ENCODE peak calls at places on chromosomes 4 and X, in five cellular contexts. One of them, this sample, is unnamed.

GRCh38 chrX:100659431-100660137 is 15.6 kb downstream of the SRPX2 start:
- DNase-seq in activated T-cell treated with anti-CD3 and anti-CD28 coated beads, Interleukin-2, amount 50 U/mL, for 48 hours: no peak
- DNase-seq in B cell: no peak
- DNase-seq in stimulated activated CD8-positive, alpha-beta memory T cell treated with anti-CD3 and anti-CD28 coated beads, Interleukin-4, amount 100 ng/mL, for 24 hours: no peak
- DNase-seq in dorsolateral prefrontal cortex: no peak
- DNase-seq in this sample: no peak

GRCh38 chr4:118730683-118731082 is 45.5 kb downstream of the METTL14 start:
- DNase-seq in activated T-cell treated with anti-CD3 and anti-CD28 coated beads, Interleukin-2, amount 50 U/mL, for 48 hours: no peak
- DNase-seq in B cell: no peak
- DNase-seq in stimulated activated CD8-positive, alpha-beta memory T cell treated with anti-CD3 and anti-CD28 coated beads, Interleukin-4, amount 100 ng/mL, for 24 hours: no peak
- DNase-seq in dorsolateral prefrontal cortex: no peak
- DNase-seq in this sample: no peak

GRCh38 chr4:95124906-95125504 is 367.2 kb downstream of the BMPR1B start:
- DNase-seq in activated T-cell treated with anti-CD3 and anti-CD28 coated beads, Interleukin-2, amount 50 U/mL, for 48 hours: no peak
- DNase-seq in B cell: no peak
- DNase-seq in stimulated activated CD8-positive, alpha-beta memory T cell treated with anti-CD3 and anti-CD28 coated beads, Interleukin-4, amount 100 ng/mL, for 24 hours: no peak
- DNase-seq in dorsolateral prefrontal cortex: no peak
- DNase-seq in this sample: no peak

GRCh38 chrX:2272337-2272736 is 228.4 kb downstream of the DHRSX start:
- DNase-seq in activated T-cell treated with anti-CD3 and anti-CD28 coated beads, Interleukin-2, amount 50 U/mL, for 48 hours: no peak
- DNase-seq in B cell: no peak
- DNase-seq in stimulated activated CD8-positive, alpha-beta memory T cell treated with anti-CD3 and anti-CD28 coated beads, Interleukin-4, amount 100 ng/mL, for 24 hours: no peak
- DNase-seq in dorsolateral prefrontal cortex: no peak
- DNase-seq in this sample: no peak

GRCh38 chr4:77927991-77928925 is 65.6 kb downstream of the MRPL1 start:
- DNase-seq in activated T-cell treated with anti-CD3 and anti-CD28 coated beads, Interleukin-2, amount 50 U/mL, for 48 hours: no peak
- DNase-seq in B cell: no peak
- DNase-seq in stimulated activated CD8-positive, alpha-beta memory T cell treated with anti-CD3 and anti-CD28 coated beads, Interleukin-4, amount 100 ng/mL, for 24 hours: no peak
- DNase-seq in dorsolateral prefrontal cortex: no peak
- DNase-seq in this sample: no peak

GRCh38 chr4:14539246-14539645 is 463.0 kb upstream of the CPEB2 start:
- DNase-seq in activated T-cell treated with anti-CD3 and anti-CD28 coated beads, Interleukin-2, amount 50 U/mL, for 48 hours: no peak
- DNase-seq in B cell: no peak
- DNase-seq in stimulated activated CD8-positive, alpha-beta memory T cell treated with anti-CD3 and anti-CD28 coated beads, Interleukin-4, amount 100 ng/mL, for 24 hours: no peak
- DNase-seq in dorsolateral prefrontal cortex: no peak
- DNase-seq in this sample: no peak

GRCh38 chr4:36324808-36325207 is 43.4 kb downstream of the DTHD1 start:
- DNase-seq in activated T-cell treated with anti-CD3 and anti-CD28 coated beads, Interleukin-2, amount 50 U/mL, for 48 hours: no peak
- DNase-seq in B cell: no peak
- DNase-seq in stimulated activated CD8-positive, alpha-beta memory T cell treated with anti-CD3 and anti-CD28 coated beads, Interleukin-4, amount 100 ng/mL, for 24 hours: no peak
- DNase-seq in dorsolateral prefrontal cortex: no peak
- DNase-seq in this sample: no peak

GRCh38 chr4:76856183-76856969 is 41.6 kb downstream of the SOWAHB start:
- DNase-seq in activated T-cell treated with anti-CD3 and anti-CD28 coated beads, Interleukin-2, amount 50 U/mL, for 48 hours: no peak
- DNase-seq in B cell: no peak
- DNase-seq in stimulated activated CD8-positive, alpha-beta memory T cell treated with anti-CD3 and anti-CD28 coated beads, Interleukin-4, amount 100 ng/mL, for 24 hours: no peak
- DNase-seq in dorsolateral prefrontal cortex: no peak
- DNase-seq in this sample: no peak

GRCh38 chrX:19512961-19513360 is 2.3 kb downstream of the MAP3K15 start:
- DNase-seq in activated T-cell treated with anti-CD3 and anti-CD28 coated beads, Interleukin-2, amount 50 U/mL, for 48 hours: peak; percentile 24
- DNase-seq in B cell: no peak
- DNase-seq in stimulated activated CD8-positive, alpha-beta memory T cell treated with anti-CD3 and anti-CD28 coated beads, Interleukin-4, amount 100 ng/mL, for 24 hours: no peak
- DNase-seq in dorsolateral prefrontal cortex: no peak
- DNase-seq in this sample: no peak

GRCh38 chrX:14027031-14027430 is 2.7 kb downstream of the GEMIN8 start:
- DNase-seq in activated T-cell treated with anti-CD3 and anti-CD28 coated beads, Interleukin-2, amount 50 U/mL, for 48 hours: no peak
- DNase-seq in B cell: no peak
- DNase-seq in stimulated activated CD8-positive, alpha-beta memory T cell treated with anti-CD3 and anti-CD28 coated beads, Interleukin-4, amount 100 ng/mL, for 24 hours: no peak
- DNase-seq in dorsolateral prefrontal cortex: peak; percentile 69
- DNase-seq in this sample: no peak

GRCh38 chrX:155577682-155578081 is 35.1 kb downstream of the TMLHE start:
- DNase-seq in activated T-cell treated with anti-CD3 and anti-CD28 coated beads, Interleukin-2, amount 50 U/mL, for 48 hours: no peak
- DNase-seq in B cell: no peak
- DNase-seq in stimulated activated CD8-positive, alpha-beta memory T cell treated with anti-CD3 and anti-CD28 coated beads, Interleukin-4, amount 100 ng/mL, for 24 hours: no peak
- DNase-seq in dorsolateral prefrontal cortex: no peak
- DNase-seq in this sample: no peak

GRCh38 chr4:40736910-40737309 is 12.8 kb upstream of the NSUN7 start:
- DNase-seq in activated T-cell treated with anti-CD3 and anti-CD28 coated beads, Interleukin-2, amount 50 U/mL, for 48 hours: no peak
- DNase-seq in B cell: peak; percentile 42
- DNase-seq in stimulated activated CD8-positive, alpha-beta memory T cell treated with anti-CD3 and anti-CD28 coated beads, Interleukin-4, amount 100 ng/mL, for 24 hours: no peak
- DNase-seq in dorsolateral prefrontal cortex: no peak
- DNase-seq in this sample: no peak

GRCh38 chr4:100278567-100278966 is 88.3 kb upstream of the DDIT4L start:
- DNase-seq in activated T-cell treated with anti-CD3 and anti-CD28 coated beads, Interleukin-2, amount 50 U/mL, for 48 hours: no peak
- DNase-seq in B cell: no peak
- DNase-seq in stimulated activated CD8-positive, alpha-beta memory T cell treated with anti-CD3 and anti-CD28 coated beads, Interleukin-4, amount 100 ng/mL, for 24 hours: no peak
- DNase-seq in dorsolateral prefrontal cortex: no peak
- DNase-seq in this sample: no peak

GRCh38 chrX:24902808-24903207 is 113.0 kb downstream of the ARX start:
- DNase-seq in activated T-cell treated with anti-CD3 and anti-CD28 coated beads, Interleukin-2, amount 50 U/mL, for 48 hours: no peak
- DNase-seq in B cell: no peak
- DNase-seq in stimulated activated CD8-positive, alpha-beta memory T cell treated with anti-CD3 and anti-CD28 coated beads, Interleukin-4, amount 100 ng/mL, for 24 hours: no peak
- DNase-seq in dorsolateral prefrontal cortex: no peak
- DNase-seq in this sample: no peak

GRCh38 chr4:168732714-168733113 is 235.9 kb downstream of the PALLD start:
- DNase-seq in activated T-cell treated with anti-CD3 and anti-CD28 coated beads, Interleukin-2, amount 50 U/mL, for 48 hours: no peak
- DNase-seq in B cell: no peak
- DNase-seq in stimulated activated CD8-positive, alpha-beta memory T cell treated with anti-CD3 and anti-CD28 coated beads, Interleukin-4, amount 100 ng/mL, for 24 hours: no peak
- DNase-seq in dorsolateral prefrontal cortex: no peak
- DNase-seq in this sample: no peak

GRCh38 chrX:154784149-154784985 is 20.9 kb downstream of the MPP1 start:
- DNase-seq in activated T-cell treated with anti-CD3 and anti-CD28 coated beads, Interleukin-2, amount 50 U/mL, for 48 hours: no peak
- DNase-seq in B cell: no peak
- DNase-seq in stimulated activated CD8-positive, alpha-beta memory T cell treated with anti-CD3 and anti-CD28 coated beads, Interleukin-4, amount 100 ng/mL, for 24 hours: no peak
- DNase-seq in dorsolateral prefrontal cortex: no peak
- DNase-seq in this sample: no peak

GRCh38 chrX:153411255-153411987 is at the start of gene ZFP92:
- DNase-seq in activated T-cell treated with anti-CD3 and anti-CD28 coated beads, Interleukin-2, amount 50 U/mL, for 48 hours: peak; percentile 46
- DNase-seq in B cell: peak; percentile 66
- DNase-seq in stimulated activated CD8-positive, alpha-beta memory T cell treated with anti-CD3 and anti-CD28 coated beads, Interleukin-4, amount 100 ng/mL, for 24 hours: peak; percentile 31
- DNase-seq in dorsolateral prefrontal cortex: no peak
- DNase-seq in this sample: no peak

GRCh38 chr4:141004844-141005243 is 128.4 kb downstream of the RNF150 start:
- DNase-seq in activated T-cell treated with anti-CD3 and anti-CD28 coated beads, Interleukin-2, amount 50 U/mL, for 48 hours: no peak
- DNase-seq in B cell: no peak
- DNase-seq in stimulated activated CD8-positive, alpha-beta memory T cell treated with anti-CD3 and anti-CD28 coated beads, Interleukin-4, amount 100 ng/mL, for 24 hours: no peak
- DNase-seq in dorsolateral prefrontal cortex: no peak
- DNase-seq in this sample: no peak

This sample was measured in thoracic aorta.